ENCODE peak calls at places on chromosome 1, in four cellular contexts. One of them, this sample, is unnamed.

GRCh38 chr1:212179394-212180076 is 105.7 kb upstream of the PPP2R5A start:
- DNase-seq in GM12878: no peak
- DNase-seq in HCT116: peak; percentile 41
- DNase-seq in H1: no peak
- DNase-seq in this sample: no peak

GRCh38 chr1:21324368-21325137 is 34.3 kb upstream of the ECE1 start:
- DNase-seq in HCT116: peak; percentile 94
- DNase-seq in H1: no peak
- DNase-seq in GM12878: peak; percentile 41
- DNase-seq in this sample: peak; percentile 73

GRCh38 chr1:157107702-157108101 is 8.1 kb upstream of the ETV3L start:
- DNase-seq in HCT116: no peak
- DNase-seq in GM12878: no peak
- DNase-seq in H1: no peak
- DNase-seq in this sample: no peak

GRCh38 chr1:109149874-109150601 is 36.1 kb downstream of the ELAPOR1 start:
- DNase-seq in HCT116: no peak
- DNase-seq in H1: no peak
- DNase-seq in GM12878: no peak
- DNase-seq in this sample: no peak

GRCh38 chr1:3914911-3915310 is 14.8 kb upstream of the C1orf174 start:
- DNase-seq in H1: no peak
- DNase-seq in HCT116: no peak
- DNase-seq in GM12878: no peak
- DNase-seq in this sample: no peak

GRCh38 chr1:24015226-24016210 is 35.4 kb upstream of the SRSF10 start:
- DNase-seq in H1: no peak
- DNase-seq in GM12878: no peak
- DNase-seq in HCT116: no peak
- DNase-seq in this sample: peak; percentile 3

GRCh38 chr1:44547361-44547760 is 126.9 kb downstream of the TMEM53 start:
- DNase-seq in HCT116: no peak
- DNase-seq in GM12878: no peak
- DNase-seq in H1: no peak
- DNase-seq in this sample: no peak

GRCh38 chr1:73674945-73675561 is 522.9 kb downstream of the LRRIQ3 start:
- DNase-seq in H1: no peak
- DNase-seq in GM12878: no peak
- DNase-seq in HCT116: no peak
- DNase-seq in this sample: no peak

GRCh38 chr1:233328661-233329498 is 1.4 kb downstream of the MAP3K21 start:
- DNase-seq in H1: no peak
- DNase-seq in HCT116: no peak
- DNase-seq in GM12878: no peak
- DNase-seq in this sample: no peak

GRCh38 chr1:162666006-162666645 is 33.9 kb downstream of the DDR2 start:
- DNase-seq in GM12878: no peak
- DNase-seq in H1: no peak
- DNase-seq in HCT116: no peak
- DNase-seq in this sample: no peak

GRCh38 chr1:99469641-99470040 is 176.3 kb upstream of the PALMD start:
- DNase-seq in H1: no peak
- DNase-seq in HCT116: no peak
- DNase-seq in GM12878: no peak
- DNase-seq in this sample: no peak

GRCh38 chr1:99464738-99465137 is 181.2 kb upstream of the PALMD start:
- DNase-seq in GM12878: no peak
- DNase-seq in H1: no peak
- DNase-seq in HCT116: no peak
- DNase-seq in this sample: no peak

GRCh38 chr1:99461499-99461898 is 184.4 kb upstream of the PALMD start:
- DNase-seq in H1: no peak
- DNase-seq in GM12878: no peak
- DNase-seq in HCT116: no peak
- DNase-seq in this sample: no peak

GRCh38 chr1:99467645-99468044 is 178.3 kb upstream of the PALMD start:
- DNase-seq in GM12878: no peak
- DNase-seq in HCT116: no peak
- DNase-seq in H1: no peak
- DNase-seq in this sample: no peak

GRCh38 chr1:99465176-99465900 is 180.6 kb upstream of the PALMD start:
- DNase-seq in HCT116: no peak
- DNase-seq in GM12878: no peak
- DNase-seq in H1: no peak
- DNase-seq in this sample: no peak
- TF ChIP-seq EGR1 in HCT116: no peak
- TF ChIP-seq EGR1 in GM12878: no peak
- TF ChIP-seq EGR1 in H1: no peak
- TF ChIP-seq EGR1 in this sample: no peak

GRCh38 chr1:35745124-35745730 is 24.6 kb downstream of the CLSPN start:
- DNase-seq in GM12878: no peak
- DNase-seq in H1: no peak
- DNase-seq in HCT116: no peak
- DNase-seq in this sample: no peak

GRCh38 chr1:35753626-35754260 is 16.0 kb downstream of the CLSPN start:
- DNase-seq in HCT116: no peak
- DNase-seq in H1: no peak
- DNase-seq in GM12878: no peak
- DNase-seq in this sample: no peak

DNA sequence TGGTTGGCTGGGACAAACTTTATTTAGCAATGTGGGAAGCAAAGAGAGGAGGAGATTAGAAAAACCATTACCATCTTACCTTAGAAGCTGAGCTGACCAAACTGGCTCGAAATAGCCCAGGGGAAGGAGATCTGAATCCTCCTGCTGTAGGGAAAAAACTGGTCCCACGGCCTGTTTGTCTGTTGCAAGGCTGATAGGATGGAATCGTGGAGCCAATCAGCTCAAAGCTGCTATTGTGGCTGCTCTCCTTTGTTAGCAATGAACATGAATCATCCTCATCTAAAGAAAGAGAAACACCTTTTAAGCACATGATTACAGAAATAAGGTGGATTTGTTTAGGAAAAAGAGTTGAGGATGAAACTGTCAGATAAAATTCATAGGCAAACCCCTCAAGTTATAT is 21.5 kb downstream of the CLSPN start:
- DNase-seq in HCT116: no peak
- DNase-seq in H1: no peak
- DNase-seq in GM12878: no peak
- DNase-seq in this sample: peak; percentile 31
- TF ChIP-seq EGR1 in HCT116: no peak
- TF ChIP-seq EGR1 in H1: no peak
- TF ChIP-seq EGR1 in GM12878: no peak
- TF ChIP-seq EGR1 in this sample: no peak

DNA sequence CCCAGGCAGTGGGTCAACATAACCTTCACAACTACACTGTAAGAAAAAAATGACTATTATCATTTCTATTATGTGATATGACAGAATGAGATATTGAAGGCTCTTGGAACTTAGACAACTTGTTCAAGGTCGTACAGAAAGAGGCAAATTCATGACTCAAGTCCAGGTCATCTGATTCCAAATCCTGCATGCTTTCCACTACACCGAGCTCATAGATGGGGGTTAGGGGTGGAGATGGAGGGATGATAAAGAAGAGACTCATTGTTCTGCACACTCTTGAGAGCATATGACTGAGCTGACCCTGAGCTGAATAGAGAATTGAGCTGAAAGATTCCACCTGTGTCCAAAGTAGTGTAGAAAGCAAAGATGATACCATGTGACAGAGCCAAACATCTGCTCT is 2.8 kb downstream of the FCRL6 start:
- DNase-seq in H1: no peak
- DNase-seq in HCT116: no peak
- DNase-seq in GM12878: no peak
- DNase-seq in this sample: no peak
- TF ChIP-seq EGR1 in H1: no peak
- TF ChIP-seq EGR1 in HCT116: no peak
- TF ChIP-seq EGR1 in GM12878: no peak
- TF ChIP-seq EGR1 in this sample: no peak

GRCh38 chr1:41995441-41996130 is 76.9 kb upstream of the HIVEP3 start:
- DNase-seq in GM12878: no peak
- DNase-seq in HCT116: no peak
- DNase-seq in H1: no peak
- DNase-seq in this sample: no peak

GRCh38 chr1:41998250-41998649 is 79.5 kb upstream of the HIVEP3 start:
- DNase-seq in HCT116: no peak
- DNase-seq in H1: no peak
- DNase-seq in GM12878: no peak
- DNase-seq in this sample: no peak

GRCh38 chr1:41999884-42000283 is 81.2 kb upstream of the HIVEP3 start:
- DNase-seq in H1: no peak
- DNase-seq in HCT116: no peak
- DNase-seq in GM12878: no peak
- DNase-seq in this sample: no peak

GRCh38 chr1:41994195-41994894 is 75.6 kb upstream of the HIVEP3 start:
- DNase-seq in HCT116: no peak
- DNase-seq in GM12878: no peak
- DNase-seq in H1: no peak
- DNase-seq in this sample: no peak
- TF ChIP-seq EGR1 in HCT116: no peak
- TF ChIP-seq EGR1 in GM12878: no peak
- TF ChIP-seq EGR1 in H1: no peak
- TF ChIP-seq EGR1 in this sample: no peak

DNA sequence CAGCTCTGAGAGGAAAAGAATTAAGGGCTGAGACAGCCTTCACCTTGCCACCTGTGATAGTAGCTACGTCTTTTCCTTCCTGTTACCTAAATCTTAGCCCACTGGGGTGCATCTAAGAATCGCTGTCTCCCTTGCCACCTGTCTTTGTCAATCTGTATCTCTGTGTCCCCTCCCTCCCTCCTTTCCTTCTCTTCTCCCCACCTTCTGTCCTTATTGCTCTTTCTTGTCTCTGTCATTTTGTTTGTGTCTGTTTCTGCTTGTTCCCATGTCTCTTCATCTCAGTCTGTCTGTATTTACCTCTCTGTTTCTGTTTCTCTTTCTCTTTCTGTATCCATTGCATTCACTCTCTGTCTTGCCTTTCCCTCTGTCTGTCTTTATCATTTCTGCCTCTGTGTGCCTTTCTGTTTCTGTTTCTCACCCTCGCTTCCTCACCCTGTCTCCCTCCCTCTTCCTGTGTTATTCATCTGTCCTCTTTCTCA is 30.2 kb downstream of the SLC22A15 start:
- DNase-seq in H1: no peak
- DNase-seq in GM12878: peak; percentile 26
- DNase-seq in HCT116: no peak
- DNase-seq in this sample: no peak
- TF ChIP-seq EGR1 in H1: no peak
- TF ChIP-seq EGR1 in GM12878: no peak
- TF ChIP-seq EGR1 in HCT116: no peak
- TF ChIP-seq EGR1 in this sample: no peak